ENCODE peak calls at places on chromosomes 2 and 18, in five cellular contexts. One of them, this sample, is unnamed.
A peak's percentile ranks its signal among the peaks of the same experiment; 100 is the strongest.

GRCh38 chr2:189076131-189076530 is 102.0 kb downstream of the COL3A1 start:
- DNase-seq in breast epithelium: no peak
- DNase-seq in colonic mucosa: no peak
- DNase-seq in mammary epithelial cell: no peak
- DNase-seq in gastrocnemius medialis: no peak
- DNase-seq in this sample: no peak

GRCh38 chr2:74659462-74659861 is 5.4 kb downstream of the SEMA4F start:
- DNase-seq in gastrocnemius medialis: no peak
- DNase-seq in mammary epithelial cell: no peak
- DNase-seq in breast epithelium: no peak
- DNase-seq in colonic mucosa: no peak
- DNase-seq in this sample: no peak

GRCh38 chr2:10231551-10232085 is 71.1 kb upstream of the HPCAL1 start:
- DNase-seq in colonic mucosa: no peak
- DNase-seq in gastrocnemius medialis: peak; percentile 3
- DNase-seq in mammary epithelial cell: no peak
- DNase-seq in breast epithelium: no peak
- DNase-seq in this sample: no peak

GRCh38 chr2:86249843-86250402 is 50.7 kb downstream of the MRPL35 start:
- DNase-seq in colonic mucosa: peak; percentile 54
- DNase-seq in mammary epithelial cell: no peak
- DNase-seq in gastrocnemius medialis: no peak
- DNase-seq in breast epithelium: no peak
- DNase-seq in this sample: no peak

GRCh38 chr2:86818967-86819366 is 28.3 kb upstream of the CD8A start:
- DNase-seq in colonic mucosa: no peak
- DNase-seq in breast epithelium: no peak
- DNase-seq in mammary epithelial cell: no peak
- DNase-seq in gastrocnemius medialis: no peak
- DNase-seq in this sample: no peak

GRCh38 chr2:112155331-112156151 is 17.4 kb downstream of the FBLN7 start:
- DNase-seq in gastrocnemius medialis: no peak
- DNase-seq in breast epithelium: no peak
- DNase-seq in mammary epithelial cell: no peak
- DNase-seq in colonic mucosa: no peak
- DNase-seq in this sample: no peak

GRCh38 chr2:26649992-26650712 is 9.0 kb upstream of the CIB4 start:
- DNase-seq in gastrocnemius medialis: no peak
- DNase-seq in colonic mucosa: no peak
- DNase-seq in mammary epithelial cell: no peak
- DNase-seq in breast epithelium: no peak
- DNase-seq in this sample: no peak

GRCh38 chr2:197113221-197113831 is 186.8 kb upstream of the PGAP1 start:
- DNase-seq in colonic mucosa: no peak
- DNase-seq in breast epithelium: no peak
- DNase-seq in mammary epithelial cell: peak; percentile 6
- DNase-seq in gastrocnemius medialis: no peak
- DNase-seq in this sample: no peak

GRCh38 chr2:210128961-210129360 is 42.2 kb downstream of the KANSL1L start:
- DNase-seq in breast epithelium: no peak
- DNase-seq in mammary epithelial cell: no peak
- DNase-seq in gastrocnemius medialis: peak; percentile 20
- DNase-seq in colonic mucosa: peak; percentile 38
- DNase-seq in this sample: no peak

GRCh38 chr2:217711236-217711635 is 291.6 kb downstream of the TNS1 start:
- DNase-seq in gastrocnemius medialis: no peak
- DNase-seq in breast epithelium: no peak
- DNase-seq in colonic mucosa: no peak
- DNase-seq in mammary epithelial cell: no peak
- DNase-seq in this sample: no peak

GRCh38 chr18:48957136-48957535 is 6.4 kb upstream of the SMAD7 start:
- DNase-seq in mammary epithelial cell: peak; percentile 44
- DNase-seq in gastrocnemius medialis: no peak
- DNase-seq in colonic mucosa: no peak
- DNase-seq in breast epithelium: no peak
- DNase-seq in this sample: no peak
- H3K27ac ChIP-seq in mammary epithelial cell: peak overlapping the region; percentile 93
- H3K27ac ChIP-seq in gastrocnemius medialis: peak overlapping the region; percentile 83
- H3K27ac ChIP-seq in colonic mucosa: no peak overlapping the region
- H3K27ac ChIP-seq in breast epithelium: peak overlapping the region; percentile 34
- H3K27ac ChIP-seq in this sample: peak overlapping the region; percentile 100

GRCh38 chr2:226659416-226659815 is 140.2 kb downstream of the IRS1 start:
- DNase-seq in gastrocnemius medialis: no peak
- DNase-seq in breast epithelium: no peak
- DNase-seq in colonic mucosa: no peak
- DNase-seq in mammary epithelial cell: no peak
- DNase-seq in this sample: no peak
- H3K27ac ChIP-seq in gastrocnemius medialis: peak overlapping the region; percentile 83
- H3K27ac ChIP-seq in breast epithelium: peak overlapping the region; percentile 44
- H3K27ac ChIP-seq in colonic mucosa: no peak overlapping the region
- H3K27ac ChIP-seq in mammary epithelial cell: no peak overlapping the region
- H3K27ac ChIP-seq in this sample: peak overlapping the region; percentile 75

GRCh38 chr2:69062307-69062706 is 49.3 kb downstream of the ANTXR1 start:
- DNase-seq in colonic mucosa: no peak
- DNase-seq in mammary epithelial cell: no peak
- DNase-seq in gastrocnemius medialis: no peak
- DNase-seq in breast epithelium: no peak
- DNase-seq in this sample: no peak
- H3K27ac ChIP-seq in colonic mucosa: no peak overlapping the region
- H3K27ac ChIP-seq in mammary epithelial cell: no peak overlapping the region
- H3K27ac ChIP-seq in gastrocnemius medialis: no peak overlapping the region
- H3K27ac ChIP-seq in breast epithelium: no peak overlapping the region
- H3K27ac ChIP-seq in this sample: no peak overlapping the region

GRCh38 chr2:233718552-233718951 is at the start of gene UGT1A4:
- DNase-seq in mammary epithelial cell: no peak
- DNase-seq in colonic mucosa: no peak
- DNase-seq in breast epithelium: no peak
- DNase-seq in gastrocnemius medialis: no peak
- DNase-seq in this sample: no peak

GRCh38 chr2:233712596-233713261 is at the start of gene UGT1A5:
- DNase-seq in colonic mucosa: no peak
- DNase-seq in mammary epithelial cell: no peak
- DNase-seq in gastrocnemius medialis: no peak
- DNase-seq in breast epithelium: no peak
- DNase-seq in this sample: no peak

GRCh38 chr2:233713262-233713615 is 532 bp downstream of the UGT1A5 start:
- DNase-seq in mammary epithelial cell: no peak
- DNase-seq in breast epithelium: no peak
- DNase-seq in colonic mucosa: no peak
- DNase-seq in gastrocnemius medialis: no peak
- DNase-seq in this sample: no peak

GRCh38 chr2:233711312-233712008 is 1.2 kb upstream of the UGT1A5 start:
- DNase-seq in breast epithelium: peak; percentile 24
- DNase-seq in mammary epithelial cell: peak; percentile 60
- DNase-seq in colonic mucosa: peak; percentile 88
- DNase-seq in gastrocnemius medialis: peak; percentile 19
- DNase-seq in this sample: no peak

GRCh38 chr2:233714164-233714563 is 1.5 kb downstream of the UGT1A5 start:
- DNase-seq in colonic mucosa: no peak
- DNase-seq in mammary epithelial cell: peak; percentile 23
- DNase-seq in breast epithelium: no peak
- DNase-seq in gastrocnemius medialis: no peak
- DNase-seq in this sample: no peak
- H3K27ac ChIP-seq in colonic mucosa: no peak overlapping the region
- H3K27ac ChIP-seq in mammary epithelial cell: no peak overlapping the region
- H3K27ac ChIP-seq in breast epithelium: no peak overlapping the region
- H3K27ac ChIP-seq in gastrocnemius medialis: no peak overlapping the region
- H3K27ac ChIP-seq in this sample: no peak overlapping the region

GRCh38 chr2:173989160-173989885 is 24.1 kb upstream of the SP3 start:
- DNase-seq in gastrocnemius medialis: no peak
- DNase-seq in breast epithelium: no peak
- DNase-seq in mammary epithelial cell: no peak
- DNase-seq in colonic mucosa: no peak
- DNase-seq in this sample: no peak
- H3K27ac ChIP-seq in gastrocnemius medialis: peak overlapping the region; percentile 72
- H3K27ac ChIP-seq in breast epithelium: peak overlapping the region; percentile 66
- H3K27ac ChIP-seq in mammary epithelial cell: no peak overlapping the region
- H3K27ac ChIP-seq in colonic mucosa: no peak overlapping the region
- H3K27ac ChIP-seq in this sample: peak overlapping the region; percentile 71

GRCh38 chr2:240446618-240447175 is 11.2 kb downstream of the GPC1 start:
- DNase-seq in colonic mucosa: no peak
- DNase-seq in gastrocnemius medialis: no peak
- DNase-seq in breast epithelium: no peak
- DNase-seq in mammary epithelial cell: no peak
- DNase-seq in this sample: no peak
- H3K27ac ChIP-seq in colonic mucosa: no peak overlapping the region
- H3K27ac ChIP-seq in gastrocnemius medialis: peak overlapping the region; percentile 30
- H3K27ac ChIP-seq in breast epithelium: no peak overlapping the region
- H3K27ac ChIP-seq in mammary epithelial cell: no peak overlapping the region
- H3K27ac ChIP-seq in this sample: no peak overlapping the region

DNA sequence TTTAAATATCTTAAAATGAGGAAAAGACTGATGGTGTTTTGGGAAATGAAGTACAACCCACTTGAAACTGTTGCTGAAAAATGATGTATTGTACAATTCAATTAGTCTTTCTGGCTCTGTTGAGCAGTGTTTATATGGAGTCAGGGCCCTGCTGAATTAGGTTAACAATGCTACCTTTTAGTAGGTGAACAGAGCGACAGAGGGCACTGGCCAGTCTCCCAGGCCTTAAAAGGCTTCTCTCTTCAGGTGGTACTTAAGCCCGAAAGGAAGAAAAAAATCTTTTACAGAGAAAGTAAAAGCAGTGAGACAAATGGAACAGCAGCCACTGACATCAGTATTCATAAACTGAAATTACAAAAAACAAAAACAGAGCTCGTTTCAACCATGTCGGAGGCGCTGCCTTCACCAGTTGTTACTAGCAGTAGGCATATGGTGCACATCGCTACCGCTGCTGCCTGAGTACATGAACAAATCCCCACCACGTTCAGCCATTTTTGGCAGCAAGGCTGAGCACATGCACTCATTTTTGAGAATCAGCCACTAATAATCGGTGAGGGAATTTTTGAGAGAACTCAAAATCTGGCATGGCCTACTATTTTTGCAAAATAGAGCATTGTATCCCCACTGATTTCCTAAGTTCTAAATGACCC is 91.8 kb downstream of the PLEKHM3 start:
- DNase-seq in gastrocnemius medialis: no peak
- DNase-seq in breast epithelium: peak; percentile 24
- DNase-seq in colonic mucosa: no peak
- DNase-seq in mammary epithelial cell: no peak
- DNase-seq in this sample: no peak
- H3K27ac ChIP-seq in gastrocnemius medialis: no peak overlapping the region
- H3K27ac ChIP-seq in breast epithelium: peak overlapping the region; percentile 27
- H3K27ac ChIP-seq in colonic mucosa: no peak overlapping the region
- H3K27ac ChIP-seq in mammary epithelial cell: no peak overlapping the region
- H3K27ac ChIP-seq in this sample: no peak overlapping the region

This sample was measured in thoracic aorta.